ENCODE peak calls at places on chromosomes 16 and 17, in four cellular contexts. A, C, O and Z are unnamed samples.

GRCh38 chr17:66829386-66829864 is 5.5 kb upstream of the CACNG5 start:
- DNase-seq in C (peak; percentile 28), O (no peak), A (peak; percentile 67), Z (no peak)

GRCh38 chr16:56606688-56607618 is 1.4 kb upstream of the MT2A start:
- DNase-seq in C (no peak), O (peak; percentile 91), A (peak; percentile 70), Z (no peak)

GRCh38 chr17:58331815-58332719 is 3.5 kb upstream of the TSPOAP1 start:
- DNase-seq in A (no peak), O (no peak), C (peak; percentile 92), Z (no peak)

GRCh38 chr16:69748694-69749345 is 5.9 kb downstream of the NOB1 start:
- DNase-seq in O (no peak), C (no peak), A (no peak), Z (no peak)

GRCh38 chr16:72073831-72074230 is 10.8 kb downstream of the HPR start:
- DNase-seq in A (peak; percentile 14), C (no peak), O (no peak), Z (no peak)

GRCh38 chr16:4936181-4936990 is 562 bp downstream of the PPL start:
- DNase-seq in C (peak; percentile 27), A (peak; percentile 60), O (no peak), Z (peak; percentile 47)

GRCh38 chr16:29925805-29926674 is at the start of gene KCTD13:
- DNase-seq in O (peak; percentile 71), C (peak; percentile 90), A (peak; percentile 87), Z (peak; percentile 98)

GRCh38 chr16:77613115-77613514 is 109.2 kb upstream of the NUDT7 start:
- DNase-seq in A (no peak), C (no peak), O (no peak), Z (no peak)

GRCh38 chr16:55115506-55115905 is 184.8 kb downstream of the IRX5 start:
- DNase-seq in C (no peak), A (no peak), O (no peak), Z (no peak)

GRCh38 chr17:27602721-27603445 is 28.1 kb upstream of the LGALS9 start:
- DNase-seq in A (peak; percentile 83), C (peak; percentile 95), O (peak; percentile 65), Z (peak; percentile 83)

GRCh38 chr17:73165616-73166404 is 1.0 kb downstream of the SSTR2 start:
- DNase-seq in C (no peak), O (no peak), A (no peak), Z (no peak)

GRCh38 chr17:36761203-36761945 is 160.0 kb downstream of the MRM1 start:
- DNase-seq in O (no peak), C (peak; percentile 9), A (no peak), Z (no peak)

GRCh38 chr17:57277923-57278604 is 21.7 kb downstream of the MSI2 start:
- DNase-seq in O (no peak), A (no peak), C (no peak), Z (no peak)

GRCh38 chr16:87017388-87018012 is 299.7 kb downstream of the C16orf95 start:
- DNase-seq in C (no peak), O (no peak), A (no peak), Z (no peak)

GRCh38 chr17:17957584-17957916 is 14.7 kb downstream of the TOM1L2 start:
- DNase-seq in O (no peak), C (no peak), A (no peak), Z (no peak)

GRCh38 chr17:4574448-4575045 is 9.8 kb upstream of the SMTNL2 start:
- DNase-seq in O (no peak), C (no peak), A (no peak), Z (no peak)

GRCh38 chr17:17722081-17722905 is 41.0 kb downstream of the RAI1 start:
- DNase-seq in O (no peak), C (no peak), A (no peak), Z (no peak)

GRCh38 chr17:59093702-59094231 is 12.9 kb downstream of the TRIM37 start:
- DNase-seq in O (no peak), C (no peak), A (peak; percentile 29), Z (no peak)

GRCh38 chr16:86317617-86318021 is 192.7 kb upstream of the FOXF1 start:
- DNase-seq in O (no peak), A (no peak), C (no peak), Z (no peak)

GRCh38 chr16:53043462-53043861 is 9.2 kb downstream of the CHD9NB start:
- DNase-seq in C (no peak), A (no peak), O (no peak), Z (no peak)

DNA sequence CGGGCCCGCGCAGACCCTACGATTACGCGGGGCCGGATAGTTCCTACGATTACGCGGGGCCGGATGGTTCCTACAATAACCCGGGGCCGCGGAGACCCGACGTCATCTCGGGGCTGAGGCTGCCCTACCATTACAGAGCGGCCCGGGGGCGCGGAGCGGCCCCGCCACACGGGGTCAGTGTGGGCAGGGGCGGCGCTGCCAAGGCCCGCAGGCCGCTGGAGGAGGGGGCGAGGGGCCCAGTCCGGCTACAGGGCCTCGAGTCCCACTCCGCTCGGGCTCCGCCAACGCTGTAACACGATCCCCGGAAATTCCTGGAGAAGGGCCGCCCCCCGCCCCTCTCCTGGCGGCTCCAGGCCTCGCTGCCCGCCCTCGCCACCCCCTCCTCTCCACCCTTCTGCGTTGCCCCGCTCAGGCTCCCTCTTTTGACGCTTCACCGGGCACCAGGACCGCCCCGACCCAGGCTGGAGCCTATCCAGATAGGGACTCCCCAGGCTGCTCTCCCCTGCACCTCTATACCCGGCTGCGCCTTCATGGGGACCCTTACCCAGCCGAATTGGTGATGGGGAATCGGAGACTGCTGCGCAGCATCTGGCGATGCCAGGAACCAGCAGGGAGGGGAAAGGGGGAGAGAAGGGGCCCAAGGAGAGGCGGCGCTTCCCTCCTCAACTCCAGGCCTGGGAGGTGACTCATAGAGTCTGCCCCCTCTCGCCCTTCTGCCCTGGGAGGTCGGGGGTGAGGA is at the start of gene RAB34:
- DNase-seq in A (peak; percentile 31), C (peak; percentile 17), O (peak; percentile 69), Z (no peak)
- TF ChIP-seq POLR2A in A (peak; percentile 3), C (no peak), O (no peak), Z (no peak)

GRCh38 chr16:1169285-1170075 is 16.6 kb downstream of the CACNA1H start:
- DNase-seq in O (no peak), A (no peak), C (no peak), Z (no peak)
- TF ChIP-seq POLR2A in O (no peak), A (no peak), C (no peak), Z (no peak)

GRCh38 chr17:1650731-1651558 is 1.3 kb upstream of the RILP start:
- DNase-seq in C (no peak), O (no peak), A (peak; percentile 19), Z (no peak)

GRCh38 chr17:1651559-1651844 is 1.8 kb upstream of the RILP start:
- DNase-seq in C (no peak), A (no peak), O (no peak), Z (no peak)

GRCh38 chr17:1648582-1649115 is 1.0 kb downstream of the RILP start:
- DNase-seq in A (peak; percentile 96), O (peak; percentile 91), C (peak; percentile 96), Z (peak; percentile 95)

GRCh38 chr17:1649116-1649843 is 386 bp downstream of the RILP start:
- DNase-seq in A (peak; percentile 93), O (peak; percentile 78), C (peak; percentile 94), Z (peak; percentile 82)

DNA sequence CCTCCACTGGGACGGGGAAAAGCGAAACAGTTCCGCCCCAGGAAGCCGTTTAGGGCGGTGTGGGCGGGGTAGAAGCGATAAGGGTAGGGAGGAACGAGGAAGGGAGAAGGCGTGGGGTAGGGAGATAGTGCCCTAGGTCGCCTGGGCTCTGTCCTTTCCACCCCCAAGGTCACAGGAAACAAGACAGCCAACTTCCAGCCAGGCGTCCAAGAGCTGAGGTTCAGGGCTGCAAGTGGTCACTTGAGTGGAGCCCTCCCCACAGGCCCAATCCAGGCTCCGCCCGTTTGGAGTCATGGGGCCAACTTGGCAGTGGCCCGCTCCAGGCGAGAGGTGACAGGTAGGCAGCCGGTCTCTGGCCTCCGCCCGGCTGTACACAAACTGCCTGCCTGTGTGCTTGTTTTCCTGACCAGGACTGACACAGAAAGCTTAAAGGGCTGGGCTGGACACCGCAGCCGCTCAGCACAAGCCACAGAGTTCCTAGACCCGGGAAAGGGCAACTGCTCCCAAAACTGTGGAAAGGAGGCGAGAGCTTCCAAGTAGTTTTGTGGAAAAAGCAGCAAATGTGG is at the start of gene RILP:
- DNase-seq in A (peak; percentile 97), C (peak; percentile 98), O (peak; percentile 73), Z (no peak)
- TF ChIP-seq POLR2A in A (peak; percentile 50), C (no peak), O (no peak), Z (peak; percentile 25)

DNA sequence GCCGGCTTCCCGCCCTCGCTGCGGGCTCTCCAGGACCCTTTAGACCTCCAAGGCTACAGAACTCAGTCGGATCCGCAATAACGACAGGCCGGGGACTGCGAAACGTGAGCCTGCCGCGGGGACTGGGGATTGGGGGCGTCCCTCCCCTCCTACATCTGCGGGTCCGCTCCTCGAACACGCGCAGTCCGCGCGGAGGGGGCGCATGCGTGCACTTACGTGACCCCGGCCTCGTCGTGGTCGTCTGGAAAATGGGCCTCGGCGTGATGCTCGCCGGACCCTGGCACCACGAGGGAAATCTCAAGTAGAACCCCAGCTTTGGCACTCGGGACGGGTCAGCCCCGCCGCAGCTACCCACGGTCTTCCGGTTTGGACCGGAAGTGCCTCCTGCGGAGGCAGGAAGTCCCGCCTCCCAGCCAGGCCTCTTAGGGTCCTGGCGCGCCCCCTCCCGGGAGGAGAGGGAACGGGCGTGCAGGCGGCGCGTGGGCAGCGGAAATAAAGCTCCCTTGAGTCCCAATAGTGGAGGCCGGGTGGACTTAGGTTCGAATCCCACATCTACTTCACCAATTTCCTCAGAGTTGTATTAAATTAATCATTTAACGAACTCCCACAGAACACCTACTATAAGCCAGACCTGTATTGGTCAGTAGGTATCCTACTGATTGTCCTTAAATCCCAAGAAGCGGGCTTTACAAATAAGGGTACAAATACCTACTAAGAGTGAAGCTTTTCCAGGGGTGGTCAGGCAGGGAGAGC is at the start of gene TAF1C:
- DNase-seq in A (peak; percentile 94), C (peak; percentile 95), O (peak; percentile 90), Z (peak; percentile 99)
- TF ChIP-seq POLR2A in A (peak; percentile 63), C (peak; percentile 63), O (no peak), Z (peak; percentile 63)

GRCh38 chr16:31199430-31200041 is 3.0 kb downstream of the PYCARD start:
- DNase-seq in A (no peak), O (no peak), C (no peak), Z (no peak)

GRCh38 chr16:31198207-31198882 is 4.2 kb downstream of the PYCARD start:
- DNase-seq in C (no peak), O (no peak), A (no peak), Z (no peak)

GRCh38 chr16:31194898-31195297 is 7.7 kb downstream of the PYCARD start:
- DNase-seq in C (no peak), A (no peak), O (no peak), Z (no peak)

GRCh38 chr16:31193874-31194273 is 8.7 kb downstream of the PYCARD start:
- DNase-seq in A (no peak), C (no peak), O (no peak), Z (no peak)

GRCh38 chr16:31196324-31197088 is 6.1 kb downstream of the PYCARD start:
- DNase-seq in A (no peak), C (no peak), O (no peak), Z (no peak)
- TF ChIP-seq POLR2A in A (no peak), C (no peak), O (no peak), Z (peak; percentile 68)

GRCh38 chr16:1379863-1380174 is 28.1 kb downstream of the GNPTG start:
- DNase-seq in A (no peak), O (no peak), C (no peak), Z (no peak)

GRCh38 chr16:1378804-1379053 is 27.0 kb downstream of the GNPTG start:
- DNase-seq in A (no peak), O (no peak), C (no peak), Z (no peak)

GRCh38 chr16:1380195-1380594 is 28.5 kb downstream of the GNPTG start:
- DNase-seq in C (no peak), A (no peak), O (no peak), Z (no peak)

GRCh38 chr16:1378087-1378803 is 26.5 kb downstream of the GNPTG start:
- DNase-seq in C (no peak), O (no peak), A (no peak), Z (no peak)

GRCh38 chr16:1379054-1379862 is 27.5 kb downstream of the GNPTG start:
- DNase-seq in A (peak; percentile 80), C (peak; percentile 92), O (peak; percentile 60), Z (peak; percentile 88)
- TF ChIP-seq POLR2A in A (no peak), C (peak; percentile 70), O (no peak), Z (no peak)